ENCODE peak calls at places on chromosomes 6 and 20, in ten cellular contexts. E is A549, X is testis, T is right lobe of liver, L is uterus, C is heart left ventricle, R is transverse colon, N is tibial nerve, U is stomach, H is K562. Z is an unnamed sample.

GRCh38 chr6:164563866-164564265 is 745.5 kb downstream of the C6orf118 start:
- DNase-seq in E (no peak), X (no peak), T (no peak), L (no peak), C (no peak), R (no peak), N (no peak), U (no peak), H (no peak), Z (no peak)

GRCh38 chr20:63351811-63352591 is 9.1 kb downstream of the CHRNA4 start:
- DNase-seq in E (no peak), X (no peak), T (peak; percentile 47), L (no peak), C (no peak), R (no peak), N (no peak), U (no peak), H (no peak), Z (no peak)

GRCh38 chr6:79670789-79671188 is 39.7 kb downstream of the SH3BGRL2 start:
- DNase-seq in E (no peak), X (no peak), T (no peak), L (no peak), C (no peak), R (no peak), N (no peak), U (no peak), H (peak; percentile 18), Z (no peak)

GRCh38 chr6:62466607-62467006 is 180.6 kb upstream of the KHDRBS2 start:
- DNase-seq in E (no peak), X (no peak), T (no peak), L (no peak), C (no peak), R (no peak), N (no peak), U (no peak), H (no peak), Z (no peak)

GRCh38 chr20:5511930-5512329 is 195.2 kb upstream of the PROKR2 start:
- DNase-seq in E (no peak), X (no peak), T (no peak), L (no peak), C (no peak), R (no peak), N (no peak), U (no peak), H (no peak), Z (no peak)

GRCh38 chr6:3124667-3125066 is 6.2 kb downstream of the BPHL start:
- DNase-seq in E (no peak), X (no peak), T (no peak), L (no peak), C (no peak), R (no peak), N (no peak), U (no peak), H (no peak), Z (no peak)

GRCh38 chr6:120916844-120917243 is 417.4 kb downstream of the TBC1D32 start:
- DNase-seq in E (no peak), X (no peak), T (no peak), L (no peak), C (no peak), R (no peak), N (no peak), U (no peak), H (no peak), Z (no peak)

GRCh38 chr6:107080036-107080435 is 35.3 kb downstream of the BEND3 start:
- DNase-seq in E (no peak), X (no peak), T (peak; percentile 24), L (no peak), C (no peak), R (no peak), N (no peak), U (no peak), H (no peak), Z (peak; percentile 54)

GRCh38 chr6:135722679-135723078 is 128.8 kb upstream of the PDE7B start:
- DNase-seq in E (peak; percentile 72), X (no peak), T (no peak), L (no peak), C (no peak), R (no peak), N (no peak), U (peak; percentile 35), H (no peak), Z (no peak)

GRCh38 chr20:10076126-10077080 is 41.6 kb downstream of the ANKEF1 start:
- DNase-seq in E (no peak), X (no peak), T (no peak), L (peak; percentile 18), C (no peak), R (no peak), N (no peak), U (peak; percentile 47), H (no peak), Z (no peak)

GRCh38 chr20:50580842-50581544 is 70.8 kb downstream of the PTPN1 start:
- DNase-seq in E (no peak), X (no peak), T (no peak), L (no peak), C (no peak), R (no peak), N (no peak), U (no peak), H (no peak), Z (no peak)

GRCh38 chr20:51136326-51136725 is 113.4 kb upstream of the KCNG1 start:
- DNase-seq in E (no peak), X (no peak), T (no peak), L (no peak), C (no peak), R (peak; percentile 70), N (no peak), U (no peak), H (no peak), Z (peak; percentile 10)

GRCh38 chr6:139133272-139133671 is 1.6 kb upstream of the HECA start:
- DNase-seq in E (no peak), X (peak; percentile 51), T (no peak), L (peak; percentile 28), C (no peak), R (peak; percentile 44), N (no peak), U (no peak), H (no peak), Z (peak; percentile 88)
- H3K4me3 ChIP-seq in E (no peak overlapping the region), X (no peak overlapping the region), T (no peak overlapping the region), L (no peak overlapping the region), C (no peak overlapping the region), R (no peak overlapping the region), N (no peak overlapping the region), U (no peak overlapping the region), H (no peak overlapping the region), Z (no peak overlapping the region)

GRCh38 chr20:34070079-34070439 is 42.0 kb downstream of the EIF2S2 start:
- DNase-seq in E (no peak), X (no peak), T (no peak), L (no peak), C (no peak), R (no peak), N (no peak), U (no peak), H (no peak), Z (no peak)
- TF ChIP-seq CTCF in E (no peak), X (no peak), T (no peak), L (no peak), C (no peak), R (no peak), N (peak; percentile 12), U (no peak), H (no peak), Z (no peak)

GRCh38 chr6:21597243-21597682 is 3.7 kb downstream of the SOX4 start:
- DNase-seq in E (no peak), X (no peak), T (no peak), L (no peak), C (no peak), R (no peak), N (no peak), U (no peak), H (no peak), Z (no peak)

GRCh38 chr6:21594427-21595264 is 1.1 kb downstream of the SOX4 start:
- DNase-seq in E (peak; percentile 17), X (peak; percentile 68), T (peak; percentile 74), L (peak; percentile 66), C (peak; percentile 70), R (peak; percentile 60), N (peak; percentile 32), U (peak; percentile 59), H (no peak), Z (peak; percentile 90)

GRCh38 chr6:21596379-21597242 is 3.1 kb downstream of the SOX4 start:
- DNase-seq in E (peak; percentile 33), X (peak; percentile 55), T (peak; percentile 66), L (peak; percentile 72), C (peak; percentile 62), R (peak; percentile 40), N (no peak), U (peak; percentile 31), H (no peak), Z (peak; percentile 36)

GRCh38 chr6:21595265-21595950 is 1.9 kb downstream of the SOX4 start:
- DNase-seq in E (no peak), X (peak; percentile 45), T (peak; percentile 65), L (peak; percentile 56), C (peak; percentile 42), R (peak; percentile 45), N (peak; percentile 18), U (peak; percentile 56), H (no peak), Z (peak; percentile 91)

DNA sequence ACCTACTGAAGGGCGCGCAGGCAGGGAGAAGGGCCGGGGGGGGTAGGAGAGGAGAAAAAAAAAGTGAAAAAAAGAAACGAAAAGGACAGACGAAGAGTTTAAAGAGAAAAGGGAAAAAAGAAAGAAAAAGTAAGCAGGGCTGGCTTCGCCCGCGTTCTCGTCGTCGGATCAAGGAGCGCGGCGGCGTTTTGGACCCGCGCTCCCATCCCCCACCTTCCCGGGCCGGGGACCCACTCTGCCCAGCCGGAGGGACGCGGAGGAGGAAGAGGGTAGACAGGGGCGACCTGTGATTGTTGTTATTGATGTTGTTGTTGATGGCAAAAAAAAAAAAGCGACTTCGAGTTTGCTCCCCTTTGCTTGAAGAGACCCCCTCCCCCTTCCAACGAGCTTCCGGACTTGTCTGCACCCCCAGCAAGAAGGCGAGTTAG is 2.4 kb downstream of the SOX4 start:
- DNase-seq in E (no peak), X (peak; percentile 42), T (no peak), L (no peak), C (no peak), R (peak; percentile 23), N (no peak), U (no peak), H (no peak), Z (no peak)
- TF ChIP-seq POLR2A in E (no peak), X (no peak), T (no peak), L (no peak), C (no peak), R (no peak), N (no peak), U (no peak), H (no peak), Z (no peak)

DNA sequence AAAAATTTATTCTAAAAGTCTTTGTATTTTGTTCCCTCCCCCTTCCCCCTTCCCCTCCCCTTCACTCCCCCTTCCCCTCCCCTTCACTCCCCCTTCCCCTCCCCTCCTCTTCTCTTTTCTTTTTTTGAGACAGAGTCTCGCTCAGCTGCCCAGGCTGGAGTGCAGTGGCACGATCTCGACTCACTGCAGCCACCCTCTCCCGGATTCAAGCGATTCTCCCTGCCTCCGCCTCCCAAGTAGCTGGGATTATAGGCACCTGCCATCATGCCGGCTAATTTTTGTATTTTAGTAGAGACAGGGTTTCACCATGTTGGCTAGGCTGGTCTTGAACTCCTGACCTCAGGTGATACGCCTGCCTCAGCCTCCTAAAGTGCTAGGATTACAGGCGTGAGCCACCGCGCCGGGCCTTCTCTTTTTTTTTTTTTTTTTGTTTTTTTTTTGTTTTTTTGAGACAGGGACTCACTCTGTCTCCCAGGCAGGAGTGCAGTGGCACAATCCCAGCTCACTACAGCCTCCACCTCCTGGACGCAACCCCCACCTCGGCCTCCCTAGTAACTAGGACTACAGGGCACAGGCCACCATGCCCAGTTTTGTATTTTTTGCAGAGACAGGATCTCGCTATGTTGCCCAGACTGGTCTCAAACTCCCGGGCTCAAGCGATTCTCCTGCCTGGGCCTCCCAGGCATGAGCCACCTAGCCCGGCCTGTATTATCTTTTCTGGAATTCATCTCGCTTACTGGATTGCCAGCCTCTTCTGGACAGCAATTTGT is 1.1 kb upstream of the AFG1L start:
- DNase-seq in E (no peak), X (no peak), T (no peak), L (peak; percentile 15), C (no peak), R (no peak), N (no peak), U (no peak), H (no peak), Z (no peak)
- H3K4me3 ChIP-seq in E (peak overlapping the region; percentile 83), X (peak overlapping the region; percentile 82), T (peak overlapping the region; percentile 70), L (no peak overlapping the region), C (peak overlapping the region; percentile 89), R (no peak overlapping the region), N (peak overlapping the region; percentile 74), U (peak overlapping the region; percentile 86), H (peak overlapping the region; percentile 55), Z (no peak overlapping the region)

Z was measured in lower leg skin.